ENCODE peak calls at places on chromosomes 11 and 22, in nine cellular contexts. W, K, S, R, M, X, Q, G and H are unnamed samples.

GRCh38 chr11:84234011-84234410 is 947.8 kb upstream of the CCDC90B start:
- DNase-seq in W (no peak), K (no peak), S (no peak), R (no peak), M (no peak), X (no peak), Q (no peak), G (no peak), H (no peak)

GRCh38 chr22:42842658-42843370 is 14.3 kb downstream of the ARFGAP3 start:
- DNase-seq in W (no peak), K (peak; percentile 8), S (no peak), R (no peak), M (no peak), X (no peak), Q (no peak), G (no peak), H (no peak)

GRCh38 chr11:95245038-95245437 is 14.0 kb upstream of the SESN3 start:
- DNase-seq in W (no peak), K (peak; percentile 59), S (no peak), R (no peak), M (peak; percentile 93), X (no peak), Q (no peak), G (peak; percentile 83), H (peak; percentile 44)

GRCh38 chr11:100789500-100789899 is 102.4 kb downstream of the ARHGAP42 start:
- DNase-seq in W (no peak), K (no peak), S (peak; percentile 48), R (peak; percentile 46), M (no peak), X (no peak), Q (no peak), G (no peak), H (peak; percentile 4)

GRCh38 chr11:132496341-132496740 is 1036.0 kb downstream of the OPCML start:
- DNase-seq in W (peak; percentile 40), K (peak; percentile 57), S (no peak), R (no peak), M (no peak), X (no peak), Q (no peak), G (no peak), H (peak; percentile 74)

GRCh38 chr11:34431979-34432378 is 6.8 kb upstream of the CAT start:
- DNase-seq in W (no peak), K (no peak), S (no peak), R (no peak), M (no peak), X (no peak), Q (no peak), G (no peak), H (no peak)

GRCh38 chr11:95778699-95779098 is 10.9 kb downstream of the FAM76B start:
- DNase-seq in W (no peak), K (no peak), S (no peak), R (no peak), M (no peak), X (no peak), Q (no peak), G (no peak), H (no peak)

GRCh38 chr11:66727883-66728759 is 895 bp downstream of the SPTBN2 start:
- DNase-seq in W (no peak), K (no peak), S (no peak), R (no peak), M (peak; percentile 22), X (no peak), Q (no peak), G (peak; percentile 20), H (peak; percentile 29)

GRCh38 chr11:125990244-125990643 is 44.4 kb downstream of the VSIG10L2 start:
- DNase-seq in W (no peak), K (no peak), S (no peak), R (peak; percentile 48), M (no peak), X (no peak), Q (no peak), G (no peak), H (peak; percentile 56)

GRCh38 chr11:129247129-129247528 is 55.0 kb upstream of the ARHGAP32 start:
- DNase-seq in W (no peak), K (no peak), S (no peak), R (no peak), M (no peak), X (no peak), Q (no peak), G (no peak), H (peak; percentile 40)

GRCh38 chr11:110948112-110948511 is 235.9 kb upstream of the ARHGAP20 start:
- DNase-seq in W (no peak), K (no peak), S (no peak), R (no peak), M (no peak), X (no peak), Q (no peak), G (no peak), H (no peak)

GRCh38 chr11:102799656-102800339 is 1.8 kb upstream of the MMP1 start:
- DNase-seq in W (no peak), K (no peak), S (no peak), R (no peak), M (no peak), X (no peak), Q (no peak), G (no peak), H (peak; percentile 8)

GRCh38 chr22:45485271-45485670 is 17.4 kb upstream of the FBLN1 start:
- DNase-seq in W (no peak), K (no peak), S (no peak), R (no peak), M (peak; percentile 59), X (no peak), Q (no peak), G (no peak), H (no peak)

GRCh38 chr11:130418756-130419155 is 9.7 kb downstream of the ADAMTS8 start:
- DNase-seq in W (no peak), K (no peak), S (no peak), R (no peak), M (no peak), X (no peak), Q (no peak), G (no peak), H (no peak)

GRCh38 chr22:32478994-32479393 is 4.4 kb downstream of the FBXO7 start:
- DNase-seq in W (no peak), K (no peak), S (no peak), R (no peak), M (no peak), X (no peak), Q (no peak), G (no peak), H (no peak)

GRCh38 chr22:30238136-30238535 is 8.4 kb downstream of the LIF start:
- DNase-seq in W (no peak), K (no peak), S (no peak), R (no peak), M (no peak), X (no peak), Q (no peak), G (no peak), H (peak; percentile 35)

GRCh38 chr22:42676059-42676607 is 26.9 kb upstream of the CYB5R3 start:
- DNase-seq in W (no peak), K (no peak), S (no peak), R (peak; percentile 63), M (no peak), X (no peak), Q (no peak), G (no peak), H (no peak)

GRCh38 chr22:46038516-46039430 is 61.8 kb upstream of the WNT7B start:
- DNase-seq in W (no peak), K (no peak), S (peak; percentile 45), R (no peak), M (peak; percentile 68), X (no peak), Q (no peak), G (no peak), H (no peak)

GRCh38 chr11:71525938-71526495 is 1.1 kb upstream of the KRTAP5-7 start:
- DNase-seq in W (no peak), K (no peak), S (no peak), R (no peak), M (no peak), X (no peak), Q (no peak), G (no peak), H (no peak)

GRCh38 chr11:11163256-11163655 is 189.8 kb downstream of the CSNK2A3 start:
- DNase-seq in W (peak; percentile 41), K (peak; percentile 13), S (no peak), R (no peak), M (peak; percentile 8), X (no peak), Q (no peak), G (no peak), H (peak; percentile 30)